ENCODE peak calls at places on chromosome 5, in four cellular contexts. F, V, B and J are unnamed samples.

GRCh38 chr5:112492291-112492690 is 73.2 kb upstream of the EPB41L4A start:
- DNase-seq in F (peak), V (peak), B (peak), J (peak)

GRCh38 chr5:178547753-178548415 is 42.3 kb downstream of the COL23A1 start:
- DNase-seq in F (no peak), V (no peak), B (peak), J (no peak)

GRCh38 chr5:40834391-40834848 is 602 bp downstream of the RPL37 start:
- DNase-seq in F (no peak), V (no peak), B (no peak), J (no peak)

GRCh38 chr5:107165296-107165695 is 505.4 kb downstream of the EFNA5 start:
- DNase-seq in F (no peak), V (no peak), B (no peak), J (no peak)

GRCh38 chr5:142521706-142522105 is 164.2 kb downstream of the FGF1 start:
- DNase-seq in F (peak), V (no peak), B (no peak), J (no peak)

GRCh38 chr5:135193213-135194125 is 159.4 kb upstream of the PITX1 start:
- DNase-seq in F (no peak), V (no peak), B (no peak), J (no peak)

GRCh38 chr5:180007582-180007981 is 64.0 kb downstream of the RNF130 start:
- DNase-seq in F (no peak), V (no peak), B (no peak), J (no peak)

GRCh38 chr5:151611127-151611775 is 20.1 kb upstream of the FAT2 start:
- DNase-seq in F (no peak), V (no peak), B (no peak), J (no peak)

GRCh38 chr5:4018968-4019766 is 423.5 kb downstream of the IRX1 start:
- DNase-seq in F (no peak), V (no peak), B (no peak), J (no peak)

GRCh38 chr5:74109344-74109743 is 483.3 kb downstream of the ARHGEF28 start:
- DNase-seq in F (no peak), V (no peak), B (no peak), J (peak)

GRCh38 chr5:89338935-89339334 is 456.0 kb upstream of the MEF2C start:
- DNase-seq in F (no peak), V (no peak), B (no peak), J (no peak)

GRCh38 chr5:143576721-143577484 is 173.4 kb upstream of the NR3C1 start:
- DNase-seq in F (no peak), V (no peak), B (no peak), J (no peak)

GRCh38 chr5:84603557-84604185 is 219.0 kb upstream of the EDIL3 start:
- DNase-seq in F (no peak), V (no peak), B (no peak), J (no peak)

GRCh38 chr5:124906339-124907097 is 160.1 kb upstream of the ZNF608 start:
- DNase-seq in F (peak), V (no peak), B (no peak), J (no peak)

GRCh38 chr5:32542216-32543059 is 42.9 kb upstream of the SUB1 start:
- DNase-seq in F (no peak), V (no peak), B (peak), J (no peak)

GRCh38 chr5:148352696-148353095 is 17.3 kb downstream of the SPINK9 start:
- DNase-seq in F (no peak), V (no peak), B (no peak), J (no peak)

GRCh38 chr5:146081685-146082084 is 23.7 kb downstream of the PLAC8L1 start:
- DNase-seq in F (no peak), V (no peak), B (no peak), J (no peak)

GRCh38 chr5:168214886-168215285 is 76.6 kb upstream of the WWC1 start:
- DNase-seq in F (no peak), V (no peak), B (no peak), J (no peak)

GRCh38 chr5:59557572-59557971 is 336.0 kb downstream of the PDE4D start:
- DNase-seq in F (no peak), V (no peak), B (no peak), J (no peak)

GRCh38 chr5:137498736-137499505 is at the start of gene SPOCK1:
- DNase-seq in F (peak), V (peak), B (no peak), J (peak)

GRCh38 chr5:137498301-137498735 is 808 bp downstream of the SPOCK1 start:
- DNase-seq in F (no peak), V (no peak), B (no peak), J (no peak)

GRCh38 chr5:137496919-137497318 is 2.2 kb downstream of the SPOCK1 start:
- DNase-seq in F (no peak), V (no peak), B (no peak), J (no peak)

GRCh38 chr5:137500616-137501225 is 1.6 kb upstream of the SPOCK1 start:
- DNase-seq in F (no peak), V (no peak), B (no peak), J (no peak)

GRCh38 chr5:137497396-137498290 is 1.5 kb downstream of the SPOCK1 start:
- DNase-seq in F (no peak), V (no peak), B (no peak), J (no peak)
- TF ChIP-seq SUZ12 in F (no peak), V (no peak), B (no peak), J (no peak)

DNA sequence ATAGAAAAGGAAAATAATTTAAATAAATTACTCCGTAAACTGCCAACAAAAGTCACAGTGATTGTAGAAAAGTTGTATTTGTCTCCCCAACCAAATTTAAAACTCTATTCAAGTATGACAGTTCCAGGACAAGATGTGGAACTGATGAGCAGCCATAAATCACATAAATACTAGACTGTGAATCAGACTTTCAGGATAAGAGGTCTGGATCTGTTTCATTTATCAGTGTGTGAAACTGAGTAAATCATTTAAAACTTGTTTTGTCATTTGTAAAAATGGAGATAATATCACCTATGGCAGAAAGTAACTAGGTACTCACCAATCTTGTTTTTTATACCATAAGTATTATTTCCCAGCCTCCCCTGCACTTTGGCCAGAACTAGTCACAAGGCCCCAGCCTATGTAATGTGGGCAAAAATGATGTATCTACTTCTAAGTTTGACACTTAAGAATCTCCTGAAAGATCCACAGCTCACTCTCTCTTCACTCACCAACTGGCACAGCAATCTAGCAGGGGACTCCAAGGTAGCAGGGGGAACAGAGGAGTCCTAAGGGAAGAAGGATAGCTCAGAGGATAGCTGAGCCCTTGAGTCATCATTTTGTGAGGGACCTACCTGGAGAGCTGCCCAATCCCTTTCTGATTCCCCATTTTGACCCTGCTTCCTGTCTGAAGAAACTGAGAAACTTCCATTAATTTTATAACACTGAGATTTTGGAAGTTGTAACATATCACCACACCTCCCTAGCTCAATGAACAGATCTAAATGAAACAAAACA is 31.6 kb downstream of the TMEM161B start:
- DNase-seq in F (no peak), V (no peak), B (no peak), J (no peak)
- TF ChIP-seq SUZ12 in F (no peak), V (no peak), B (no peak), J (no peak)

GRCh38 chr5:20331826-20332225 is 343.8 kb upstream of the CDH18 start:
- DNase-seq in F (no peak), V (no peak), B (no peak), J (no peak)
- TF ChIP-seq SUZ12 in F (no peak), V (no peak), B (no peak), J (no peak)

GRCh38 chr5:23013395-23013994 is 160.4 kb upstream of the CDH12 start:
- DNase-seq in F (no peak), V (no peak), B (no peak), J (no peak)
- TF ChIP-seq SUZ12 in F (no peak), V (no peak), B (no peak), J (no peak)

DNA sequence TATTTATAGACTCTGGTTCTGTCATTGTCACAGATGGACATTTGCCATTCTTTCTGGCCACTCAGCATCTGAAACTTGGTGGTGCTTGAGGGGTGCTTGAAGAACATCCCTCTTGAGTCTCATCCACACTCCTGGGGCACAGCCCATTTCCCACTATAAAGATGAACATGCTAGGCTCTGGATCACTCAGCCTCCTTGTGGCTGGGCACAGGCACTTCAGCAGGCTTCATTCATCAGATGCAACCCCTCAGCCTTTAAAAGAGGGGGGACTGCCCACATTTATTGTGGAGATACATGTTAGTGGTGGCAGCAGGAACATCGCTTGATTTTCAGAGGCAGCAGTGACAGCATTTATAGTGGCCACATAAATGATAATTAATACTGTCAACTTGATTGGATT is 124.7 kb upstream of the NIPBL start:
- DNase-seq in F (no peak), V (no peak), B (no peak), J (no peak)
- TF ChIP-seq SUZ12 in F (no peak), V (no peak), B (no peak), J (no peak)